ENCODE peak calls at places on chromosomes 3 and 15, in seven cellular contexts. O, W, U, L, G, X and R are unnamed samples.

GRCh38 chr3:98994128-98994762 is 92.8 kb upstream of the DCBLD2 start:
- DNase-seq in O (no peak), W (peak), U (no peak), L (no peak), G (peak), X (no peak), R (peak)

GRCh38 chr15:35191783-35192182 is 106.7 kb upstream of the NANOGP8 start:
- DNase-seq in O (no peak), W (no peak), U (no peak), L (no peak), G (no peak), X (no peak), R (no peak)

GRCh38 chr3:180594631-180595348 is 7.2 kb upstream of the TTC14 start:
- DNase-seq in O (no peak), W (peak), U (no peak), L (no peak), G (peak), X (no peak), R (peak)

GRCh38 chr3:29307229-29307796 is 26.4 kb downstream of the RBMS3 start:
- DNase-seq in O (no peak), W (no peak), U (no peak), L (no peak), G (no peak), X (no peak), R (no peak)

GRCh38 chr3:112004664-112005063 is 5.9 kb downstream of the TAGLN3 start:
- DNase-seq in O (no peak), W (no peak), U (no peak), L (no peak), G (no peak), X (no peak), R (no peak)

GRCh38 chr3:177284383-177284881 is 87.2 kb upstream of the TBL1XR1 start:
- DNase-seq in O (peak), W (peak), U (no peak), L (no peak), G (no peak), X (no peak), R (peak)

GRCh38 chr3:48502728-48503168 is 1.2 kb downstream of the SHISA5 start:
- DNase-seq in O (peak), W (no peak), U (peak), L (peak), G (no peak), X (no peak), R (no peak)

GRCh38 chr3:6736781-6737180 is 124.1 kb upstream of the GRM7 start:
- DNase-seq in O (no peak), W (no peak), U (no peak), L (no peak), G (no peak), X (no peak), R (no peak)

GRCh38 chr3:15440891-15441290 is 13.5 kb downstream of the EAF1 start:
- DNase-seq in O (no peak), W (peak), U (no peak), L (no peak), G (no peak), X (no peak), R (peak)

GRCh38 chr15:73688455-73688854 is 4.3 kb downstream of the CD276 start:
- DNase-seq in O (no peak), W (no peak), U (no peak), L (no peak), G (no peak), X (no peak), R (peak)

GRCh38 chr3:40116478-40117162 is 192.9 kb upstream of the EIF1B start:
- DNase-seq in O (no peak), W (peak), U (no peak), L (no peak), G (no peak), X (peak), R (peak)

GRCh38 chr15:63136742-63137141 is 15.1 kb downstream of the LACTB start:
- DNase-seq in O (no peak), W (no peak), U (no peak), L (no peak), G (no peak), X (no peak), R (no peak)

GRCh38 chr3:197135212-197135611 is 105.6 kb upstream of the MELTF start:
- DNase-seq in O (no peak), W (no peak), U (no peak), L (no peak), G (no peak), X (no peak), R (peak)

GRCh38 chr15:62920569-62921502 is 121.7 kb upstream of the TPM1 start:
- DNase-seq in O (peak), W (peak), U (no peak), L (peak), G (peak), X (no peak), R (peak)

GRCh38 chr3:127959873-127960272 is 44.8 kb downstream of the KBTBD12 start:
- DNase-seq in O (no peak), W (peak), U (no peak), L (peak), G (no peak), X (no peak), R (peak)

GRCh38 chr3:81744366-81744765 is 17.1 kb downstream of the GBE1 start:
- DNase-seq in O (no peak), W (peak), U (no peak), L (no peak), G (peak), X (peak), R (peak)

GRCh38 chr3:133506215-133506901 is 67.1 kb upstream of the CDV3 start:
- DNase-seq in O (no peak), W (no peak), U (no peak), L (no peak), G (no peak), X (no peak), R (no peak)

GRCh38 chr3:59192473-59192872 is 142.6 kb upstream of the CFAP20DC start:
- DNase-seq in O (no peak), W (peak), U (no peak), L (no peak), G (peak), X (peak), R (peak)

GRCh38 chr3:134073583-134073945 is 43.8 kb upstream of the SLCO2A1 start:
- DNase-seq in O (no peak), W (no peak), U (no peak), L (no peak), G (no peak), X (no peak), R (no peak)

GRCh38 chr15:56327721-56328502 is 37.3 kb upstream of the TEX9 start:
- DNase-seq in O (no peak), W (no peak), U (no peak), L (no peak), G (no peak), X (no peak), R (no peak)

GRCh38 chr3:63724987-63725386 is 72.5 kb downstream of the SNTN start:
- DNase-seq in O (no peak), W (peak), U (peak), L (no peak), G (peak), X (peak), R (peak)

GRCh38 chr3:14438929-14439328 is 36.5 kb downstream of the SLC6A6 start:
- DNase-seq in O (no peak), W (no peak), U (no peak), L (no peak), G (no peak), X (no peak), R (no peak)

GRCh38 chr3:10627884-10628572 is 122.6 kb upstream of the ATP2B2 start:
- DNase-seq in O (no peak), W (no peak), U (no peak), L (no peak), G (no peak), X (no peak), R (no peak)

GRCh38 chr3:132352556-132353143 is 35.4 kb downstream of the ACP3 start:
- DNase-seq in O (no peak), W (peak), U (peak), L (peak), G (peak), X (peak), R (peak)

GRCh38 chr15:60390931-60391501 is 6.8 kb downstream of the ANXA2 start:
- DNase-seq in O (no peak), W (peak), U (no peak), L (no peak), G (peak), X (no peak), R (peak)

GRCh38 chr15:34644061-34644460 is 60.6 kb upstream of the GOLGA8B start:
- DNase-seq in O (no peak), W (peak), U (no peak), L (no peak), G (peak), X (peak), R (peak)

DNA sequence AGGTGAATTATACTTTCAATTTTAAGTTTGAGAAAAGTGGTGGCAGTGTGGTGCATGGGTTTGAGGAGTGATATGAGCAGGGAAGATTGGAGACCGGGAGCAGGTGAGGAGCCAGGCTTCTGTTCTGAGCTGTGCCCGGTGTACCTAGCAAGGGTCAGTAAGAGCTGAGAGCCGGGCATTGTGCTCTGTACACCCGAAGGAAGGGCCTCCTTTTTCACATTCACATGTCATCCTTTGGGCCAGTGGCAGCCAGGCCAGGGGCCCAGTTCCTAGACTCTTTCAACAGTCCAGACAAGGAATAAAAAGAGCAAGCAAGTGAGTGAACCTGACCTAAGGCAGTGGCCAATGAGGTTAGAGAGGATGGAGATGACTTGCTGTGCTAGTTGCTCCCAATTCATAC is 5.1 kb upstream of the TRA2B start:
- DNase-seq in O (no peak), W (no peak), U (no peak), L (no peak), G (no peak), X (no peak), R (no peak)
- H3K4me3 ChIP-seq in O (no peak), W (no peak), U (no peak), L (no peak), G (no peak), X (no peak), R (no peak)

DNA sequence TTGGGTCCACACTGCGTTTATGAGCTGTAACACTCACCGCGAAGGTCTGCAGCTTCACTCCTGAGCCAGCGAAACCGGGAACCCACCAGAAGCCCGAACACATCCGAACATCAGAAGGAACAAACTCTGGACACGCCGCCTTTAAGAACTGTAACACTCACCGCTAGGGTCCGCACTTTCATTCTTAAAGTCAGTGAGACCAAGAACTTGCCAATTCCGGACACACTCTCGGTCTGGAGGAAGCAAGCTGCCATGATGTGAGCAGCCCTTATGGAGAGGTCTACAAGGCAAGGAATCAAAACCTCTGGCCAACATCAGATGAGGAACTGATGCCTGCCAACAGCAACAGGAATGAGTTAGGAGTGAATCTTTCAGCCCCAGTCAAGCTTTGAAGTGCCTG is 62.9 kb downstream of the SLC28A2 start:
- DNase-seq in O (no peak), W (peak), U (peak), L (peak), G (no peak), X (no peak), R (peak)
- H3K4me3 ChIP-seq in O (no peak), W (no peak), U (no peak), L (no peak), G (no peak), X (no peak), R (no peak)

GRCh38 chr15:24857094-24857437 is 97.7 kb upstream of the SNRPN start:
- DNase-seq in O (no peak), W (no peak), U (no peak), L (no peak), G (no peak), X (no peak), R (no peak)

GRCh38 chr15:24858737-24859601 is 95.8 kb upstream of the SNRPN start:
- DNase-seq in O (no peak), W (no peak), U (no peak), L (no peak), G (no peak), X (no peak), R (no peak)

GRCh38 chr15:24856397-24857093 is 98.2 kb upstream of the SNRPN start:
- DNase-seq in O (peak), W (peak), U (no peak), L (peak), G (no peak), X (no peak), R (no peak)

GRCh38 chr15:24861014-24861690 is 93.6 kb upstream of the SNRPN start:
- DNase-seq in O (no peak), W (no peak), U (no peak), L (no peak), G (no peak), X (no peak), R (no peak)

GRCh38 chr15:24857777-24858176 is 97.0 kb upstream of the SNRPN start:
- DNase-seq in O (no peak), W (no peak), U (no peak), L (no peak), G (no peak), X (no peak), R (no peak)
- H3K4me3 ChIP-seq in O (peak), W (no peak), U (no peak), L (peak), G (peak), X (no peak), R (no peak)

GRCh38 chr3:33442190-33442589 is 2.0 kb upstream of the UBP1 start:
- DNase-seq in O (no peak), W (no peak), U (no peak), L (no peak), G (no peak), X (no peak), R (no peak)
- H3K4me3 ChIP-seq in O (no peak), W (no peak), U (no peak), L (no peak), G (no peak), X (no peak), R (no peak)